ENCODE peak calls at places on chromosomes 6 and 20, in six cellular contexts. Y is EL, N is AG20443, J is midbrain, A is RPMI7951, Q is NCI-H748 treated with DMSO at 0.1 percent for 48 hours. L is an unnamed sample.

GRCh38 chr6:100171533-100172321 is 177.7 kb upstream of the MCHR2 start:
- DNase-seq in Y (peak; percentile 17), N (peak; percentile 45), J (no peak), A (peak; percentile 58), Q (no peak), L (peak; percentile 30)

GRCh38 chr20:62028384-62028783 is 37.3 kb downstream of the TAF4 start:
- DNase-seq in Y (no peak), N (no peak), J (no peak), A (no peak), Q (no peak), L (no peak)

GRCh38 chr20:59184880-59185447 is 21.3 kb downstream of the ZNF831 start:
- DNase-seq in Y (no peak), N (no peak), J (no peak), A (peak; percentile 22), Q (no peak), L (peak; percentile 53)

GRCh38 chr6:113077794-113078193 is 730.7 kb downstream of the RFPL4B start:
- DNase-seq in Y (no peak), N (no peak), J (no peak), A (no peak), Q (no peak), L (no peak)

GRCh38 chr6:106281661-106282060 is 43.9 kb downstream of the ATG5 start:
- DNase-seq in Y (no peak), N (no peak), J (no peak), A (no peak), Q (no peak), L (no peak)

GRCh38 chr6:169000022-169000421 is 253.6 kb downstream of the THBS2 start:
- DNase-seq in Y (no peak), N (no peak), J (no peak), A (peak; percentile 72), Q (no peak), L (no peak)

GRCh38 chr6:105804436-105804835 is 281.7 kb upstream of the PRDM1 start:
- DNase-seq in Y (peak; percentile 76), N (peak; percentile 22), J (no peak), A (peak; percentile 86), Q (no peak), L (peak; percentile 53)

GRCh38 chr20:57953638-57954037 is 243.8 kb upstream of the PMEPA1 start:
- DNase-seq in Y (peak; percentile 67), N (no peak), J (no peak), A (peak; percentile 59), Q (no peak), L (peak; percentile 17)

GRCh38 chr6:36180126-36180525 is 16.4 kb upstream of the BRPF3 start:
- DNase-seq in Y (no peak), N (no peak), J (no peak), A (no peak), Q (no peak), L (no peak)